ENCODE peak calls at places on chromosome X, in seven cellular contexts. L is fibroblast of lung, P is right atrium auricular region, N is suprapubic skin, X is PC-3, C is left ventricle myocardium inferior, A is AG04450. O is an unnamed sample.
A peak's percentile ranks its signal among the peaks of the same experiment; 100 is the strongest.

GRCh38 chrX:2497961-2498780 is 2.6 kb downstream of the DHRSX start:
- DNase-seq in L (peak; percentile 85), P (no peak), N (no peak), X (no peak), C (no peak), A (no peak), O (peak; percentile 52)

GRCh38 chrX:38805294-38806053 is 4.2 kb downstream of the MID1IP1 start:
- DNase-seq in L (peak; percentile 68), P (peak; percentile 75), N (peak; percentile 84), X (peak; percentile 67), C (peak; percentile 67), A (peak; percentile 43), O (peak; percentile 70)

GRCh38 chrX:121254336-121254735 is 206.9 kb downstream of the GLUD2 start:
- DNase-seq in L (no peak), P (no peak), N (no peak), X (peak; percentile 3), C (no peak), A (no peak), O (peak; percentile 13)

GRCh38 chrX:101550825-101551767 is 749 bp downstream of the ARMCX1 start:
- DNase-seq in L (peak; percentile 36), P (no peak), N (peak; percentile 81), X (no peak), C (peak; percentile 54), A (no peak), O (peak; percentile 25)

GRCh38 chrX:67544871-67545771 is 1.3 kb downstream of the AR start:
- DNase-seq in L (peak; percentile 42), P (no peak), N (peak; percentile 65), X (no peak), C (peak; percentile 16), A (no peak), O (peak; percentile 76)

GRCh38 chrX:50762578-50762977 is 51.4 kb downstream of the SHROOM4 start:
- DNase-seq in L (peak; percentile 31), P (no peak), N (no peak), X (no peak), C (no peak), A (no peak), O (no peak)

GRCh38 chrX:51894697-51895336 is 1.4 kb downstream of the MAGED1 start:
- DNase-seq in L (peak; percentile 42), P (no peak), N (no peak), X (no peak), C (no peak), A (no peak), O (peak; percentile 63)

GRCh38 chrX:38052096-38052495 is 45.7 kb downstream of the SYTL5 start:
- DNase-seq in L (peak; percentile 97), P (no peak), N (no peak), X (peak; percentile 84), C (no peak), A (peak; percentile 46), O (peak; percentile 88)

GRCh38 chrX:97743014-97743413 is 859.3 kb downstream of the RPA4 start:
- DNase-seq in L (no peak), P (no peak), N (no peak), X (no peak), C (no peak), A (no peak), O (no peak)
- TF ChIP-seq CTCF in L (no peak), P (no peak), N (no peak), X (no peak), C (no peak), A (no peak), O (no peak)

GRCh38 chrX:23228950-23229448 is 105.7 kb upstream of the PTCHD1 start:
- DNase-seq in L (no peak), P (no peak), N (no peak), X (no peak), C (no peak), A (no peak), O (no peak)

GRCh38 chrX:23228454-23228853 is 106.2 kb upstream of the PTCHD1 start:
- DNase-seq in L (no peak), P (no peak), N (no peak), X (no peak), C (no peak), A (no peak), O (no peak)

GRCh38 chrX:23223169-23223568 is 111.5 kb upstream of the PTCHD1 start:
- DNase-seq in L (no peak), P (no peak), N (no peak), X (no peak), C (no peak), A (no peak), O (no peak)
- H3K4me3 ChIP-seq in L (no peak overlapping the region), P (no peak overlapping the region), N (no peak overlapping the region), X (no peak overlapping the region), C (no peak overlapping the region), A (no peak overlapping the region), O (no peak overlapping the region)

GRCh38 chrX:153371256-153371655 is 29.9 kb downstream of the PNMA6E start:
- DNase-seq in L (peak; percentile 39), P (no peak), N (no peak), X (no peak), C (no peak), A (no peak), O (no peak)

GRCh38 chrX:153366119-153366518 is 32.2 kb downstream of the ZNF275 start:
- DNase-seq in L (no peak), P (no peak), N (no peak), X (no peak), C (no peak), A (no peak), O (no peak)

GRCh38 chrX:153365670-153366069 is 31.7 kb downstream of the ZNF275 start:
- DNase-seq in L (no peak), P (no peak), N (no peak), X (no peak), C (no peak), A (no peak), O (no peak)

GRCh38 chrX:153370293-153371055 is 30.7 kb downstream of the PNMA6E start:
- DNase-seq in L (no peak), P (no peak), N (no peak), X (no peak), C (no peak), A (no peak), O (no peak)

GRCh38 chrX:153366878-153367538 is 33.1 kb downstream of the ZNF275 start:
- DNase-seq in L (no peak), P (no peak), N (no peak), X (no peak), C (no peak), A (no peak), O (no peak)
- TF ChIP-seq CTCF in L (no peak), P (no peak), N (no peak), X (no peak), C (no peak), A (no peak), O (no peak)

DNA sequence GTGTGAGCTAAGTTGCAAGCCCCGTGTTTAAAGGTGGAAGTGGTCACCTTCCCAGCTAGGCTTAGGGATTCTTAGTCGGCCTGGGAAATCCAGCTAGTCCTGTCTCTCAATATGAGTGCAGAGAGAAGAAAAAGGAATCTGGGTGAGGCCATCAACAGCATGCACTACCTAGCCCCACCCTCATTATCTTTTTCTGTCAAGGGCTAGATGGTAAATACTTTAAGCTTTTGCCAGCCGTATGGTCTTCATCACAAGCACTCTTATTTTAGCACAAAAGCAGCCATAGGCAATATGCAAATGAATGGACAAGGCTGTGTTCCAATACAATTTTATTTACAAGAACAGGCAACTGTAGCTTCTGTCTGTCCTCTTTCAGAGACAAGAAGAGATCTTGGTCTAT is 282.9 kb downstream of the ZNF674 start:
- DNase-seq in L (no peak), P (no peak), N (no peak), X (no peak), C (no peak), A (no peak), O (no peak)
- H3K4me3 ChIP-seq in L (no peak overlapping the region), P (no peak overlapping the region), N (no peak overlapping the region), X (no peak overlapping the region), C (no peak overlapping the region), A (no peak overlapping the region), O (no peak overlapping the region)

GRCh38 chrX:9681422-9681821 is 84.2 kb downstream of the GPR143 start:
- DNase-seq in L (peak; percentile 69), P (no peak), N (no peak), X (no peak), C (no peak), A (no peak), O (no peak)

GRCh38 chrX:9682861-9683260 is 82.8 kb downstream of the GPR143 start:
- DNase-seq in L (no peak), P (no peak), N (no peak), X (no peak), C (no peak), A (no peak), O (no peak)

GRCh38 chrX:9681011-9681410 is 84.6 kb downstream of the GPR143 start:
- DNase-seq in L (no peak), P (no peak), N (no peak), X (no peak), C (no peak), A (no peak), O (no peak)

GRCh38 chrX:9683350-9683749 is 82.3 kb downstream of the GPR143 start:
- DNase-seq in L (no peak), P (no peak), N (no peak), X (no peak), C (no peak), A (no peak), O (no peak)

GRCh38 chrX:9682456-9682855 is 83.2 kb downstream of the GPR143 start:
- DNase-seq in L (peak; percentile 25), P (no peak), N (no peak), X (peak; percentile 24), C (no peak), A (no peak), O (peak; percentile 40)
- TF ChIP-seq CTCF in L (peak; percentile 31), P (no peak), N (no peak), X (peak; percentile 19), C (peak; percentile 41), A (peak; percentile 41), O (no peak)

GRCh38 chrX:145817666-145818521 is at the start of gene SLITRK2:
- DNase-seq in L (no peak), P (no peak), N (no peak), X (no peak), C (no peak), A (no peak), O (no peak)
- H3K4me3 ChIP-seq in L (peak within 1 kb of the TSS; percentile 68), P (peak within 1 kb of the TSS; percentile 21), N (peak within 1 kb of the TSS; percentile 53), X (no peak within 1 kb of the TSS), C (peak within 1 kb of the TSS; percentile 52), A (no peak within 1 kb of the TSS), O (no peak within 1 kb of the TSS)

DNA sequence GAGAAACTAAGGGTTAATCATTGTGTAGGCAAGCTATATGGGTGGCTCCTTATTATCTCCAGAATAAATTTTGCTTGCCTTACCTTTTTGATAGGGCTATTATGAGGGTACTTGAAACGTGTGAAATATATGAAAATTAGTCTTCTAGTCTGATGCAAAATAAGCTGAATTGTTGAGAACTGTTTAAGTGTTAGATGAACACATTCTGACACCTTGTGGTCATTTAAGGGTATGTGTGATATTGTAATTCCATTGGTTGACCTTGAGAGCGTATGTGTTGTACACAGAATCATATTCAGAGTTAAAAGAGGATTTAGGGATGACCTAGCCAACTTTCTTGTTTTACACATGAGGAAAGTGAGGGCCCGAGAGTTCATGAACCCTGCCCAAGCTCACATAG is 44.6 kb upstream of the LINC00632 start:
- DNase-seq in L (peak; percentile 26), P (no peak), N (no peak), X (peak; percentile 35), C (no peak), A (no peak), O (no peak)
- TF ChIP-seq CTCF in L (peak; percentile 26), P (no peak), N (peak; percentile 5), X (peak; percentile 55), C (peak; percentile 43), A (peak; percentile 22), O (no peak)